ENCODE peak calls at places on chromosomes 1 and 21, in nine cellular contexts. R, W, B, D, X, E, K, Z and U are unnamed samples.

GRCh38 chr1:116487583-116487982 is 83.2 kb downstream of the CD58 start:
- DNase-seq in D (no peak), W (no peak), E (no peak), X (no peak), K (no peak), R (no peak), B (no peak), Z (no peak), U (no peak)

GRCh38 chr1:183977717-183978116 is 59.8 kb downstream of the COLGALT2 start:
- DNase-seq in B (no peak), D (no peak), K (no peak), W (no peak), X (no peak), Z (no peak), E (no peak), R (no peak), U (no peak)

GRCh38 chr1:21278898-21279819 is 11.1 kb downstream of the ECE1 start:
- DNase-seq in K (no peak), E (no peak), B (no peak), R (no peak), D (no peak), Z (peak; percentile 57), X (no peak), W (no peak), U (peak; percentile 36)

GRCh38 chr1:13703558-13704485 is 3.8 kb downstream of the PRDM2 start:
- DNase-seq in R (no peak), X (no peak), K (no peak), E (no peak), W (no peak), Z (no peak), D (no peak), B (no peak), U (no peak)

GRCh38 chr1:62325696-62326095 is 6.5 kb upstream of the KANK4 start:
- DNase-seq in K (no peak), Z (peak; percentile 82), B (no peak), W (no peak), R (no peak), D (no peak), X (peak; percentile 24), E (no peak), U (peak; percentile 93)

GRCh38 chr1:215132156-215132555 is 49.6 kb downstream of the KCNK2 start:
- DNase-seq in D (no peak), Z (peak; percentile 32), X (no peak), W (no peak), E (no peak), R (no peak), B (no peak), K (no peak), U (peak; percentile 14)

GRCh38 chr1:240539031-240539430 is 72.9 kb downstream of the GREM2 start:
- DNase-seq in B (no peak), X (no peak), R (no peak), K (no peak), Z (peak; percentile 32), W (no peak), E (no peak), D (no peak), U (no peak)

GRCh38 chr1:159076753-159077656 is at the start of gene AIM2:
- DNase-seq in K (no peak), R (no peak), B (no peak), E (no peak), W (no peak), X (no peak), D (peak; percentile 58), Z (peak; percentile 80), U (no peak)

GRCh38 chr1:159798893-159799292 is 3.3 kb upstream of the FCRL6 start:
- DNase-seq in Z (peak; percentile 89), R (peak; percentile 93), D (peak; percentile 73), W (peak; percentile 82), K (no peak), X (peak; percentile 78), B (peak; percentile 81), E (peak; percentile 85), U (peak; percentile 90)

GRCh38 chr21:42633858-42634257 is 19.6 kb upstream of the PDE9A start:
- DNase-seq in B (no peak), E (no peak), K (peak; percentile 6), D (no peak), Z (no peak), X (no peak), R (no peak), W (no peak), U (no peak)

GRCh38 chr1:79259390-79260336 is 253.1 kb upstream of the ADGRL4 start:
- DNase-seq in R (peak; percentile 21), Z (peak; percentile 70), D (no peak), K (no peak), X (no peak), B (peak; percentile 37), E (peak; percentile 54), W (peak; percentile 2), U (peak; percentile 33)

GRCh38 chr1:81157686-81158085 is 643.0 kb upstream of the ADGRL2 start:
- DNase-seq in W (no peak), B (no peak), D (no peak), R (no peak), Z (peak; percentile 6), X (no peak), E (no peak), K (no peak), U (peak; percentile 39)

GRCh38 chr1:234745844-234746797 is 136.1 kb upstream of the IRF2BP2 start:
- DNase-seq in E (no peak), X (no peak), K (no peak), R (peak; percentile 74), W (no peak), B (peak; percentile 67), D (no peak), Z (peak; percentile 64), U (peak; percentile 96)

GRCh38 chr1:86409416-86410021 is 13.4 kb upstream of the ODF2L start:
- DNase-seq in E (no peak), R (peak; percentile 62), X (no peak), B (peak; percentile 33), K (no peak), Z (peak; percentile 16), W (no peak), D (no peak), U (peak; percentile 71)

GRCh38 chr1:50502147-50502546 is 78.9 kb upstream of the DMRTA2 start:
- DNase-seq in K (no peak), B (no peak), R (no peak), E (no peak), W (no peak), X (no peak), Z (no peak), D (no peak), U (no peak)

GRCh38 chr1:113042336-113043143 is 30.5 kb upstream of the LRIG2 start:
- DNase-seq in B (peak; percentile 75), K (peak; percentile 73), Z (peak; percentile 91), R (peak; percentile 20), W (peak; percentile 68), X (peak; percentile 32), E (peak; percentile 75), D (peak; percentile 83), U (peak; percentile 89)

GRCh38 chr1:195096051-195096521 is 1512.2 kb downstream of the KCNT2 start:
- DNase-seq in R (no peak), D (no peak), W (no peak), Z (no peak), X (no peak), E (no peak), K (no peak), B (no peak), U (no peak)

GRCh38 chr1:20291621-20292020 is 946 bp downstream of the VWA5B1 start:
- DNase-seq in Z (no peak), B (no peak), X (no peak), R (no peak), E (no peak), W (no peak), D (no peak), K (no peak), U (no peak)

GRCh38 chr1:95058974-95059373 is 13.8 kb downstream of the ALG14 start:
- DNase-seq in X (no peak), E (no peak), B (no peak), R (no peak), D (no peak), K (no peak), Z (peak; percentile 68), W (no peak), U (no peak)

GRCh38 chr1:9767964-9768668 is 55.6 kb downstream of the CLSTN1 start:
- DNase-seq in X (no peak), B (no peak), Z (no peak), W (no peak), E (no peak), D (peak; percentile 51), K (no peak), R (no peak), U (no peak)